ENCODE peak calls at places on chromosomes 16 and 17, in ten cellular contexts. F, K, Y, N, R, G, V, D, S and H are unnamed samples.

GRCh38 chr16:28130099-28131088 is 66.9 kb upstream of the GSG1L start:
- DNase-seq in F (no peak), K (no peak), Y (no peak), N (no peak), R (no peak), G (no peak), V (no peak), D (no peak), S (peak; percentile 51), H (no peak)

GRCh38 chr17:83061586-83061985 is 17.8 kb upstream of the METRNL start:
- DNase-seq in F (peak; percentile 2), K (no peak), Y (peak; percentile 28), N (no peak), R (no peak), G (no peak), V (no peak), D (no peak), S (no peak), H (no peak)

GRCh38 chr17:63029520-63029919 is 63.5 kb downstream of the TANC2 start:
- DNase-seq in F (no peak), K (no peak), Y (no peak), N (peak; percentile 16), R (peak; percentile 21), G (no peak), V (peak; percentile 78), D (no peak), S (peak; percentile 69), H (no peak)

GRCh38 chr16:11156401-11156800 is 99.6 kb downstream of the SOCS1 start:
- DNase-seq in F (no peak), K (no peak), Y (no peak), N (no peak), R (no peak), G (no peak), V (no peak), D (no peak), S (no peak), H (no peak)

GRCh38 chr17:62126292-62126691 is 61.2 kb upstream of the MED13 start:
- DNase-seq in F (no peak), K (no peak), Y (no peak), N (no peak), R (no peak), G (no peak), V (no peak), D (peak; percentile 68), S (no peak), H (no peak)

GRCh38 chr17:8672326-8672725 is 41.8 kb upstream of the MYH10 start:
- DNase-seq in F (no peak), K (no peak), Y (no peak), N (no peak), R (no peak), G (no peak), V (no peak), D (no peak), S (no peak), H (no peak)

GRCh38 chr17:42279776-42280630 is 3.8 kb upstream of the STAT5B start:
- DNase-seq in F (peak; percentile 14), K (no peak), Y (peak; percentile 31), N (no peak), R (no peak), G (no peak), V (no peak), D (no peak), S (no peak), H (no peak)

GRCh38 chr17:5419959-5420653 is at the start of gene RPAIN:
- DNase-seq in F (peak; percentile 90), K (peak; percentile 90), Y (peak; percentile 98), N (peak; percentile 93), R (no peak), G (peak; percentile 87), V (peak; percentile 90), D (peak; percentile 92), S (no peak), H (peak; percentile 90)

GRCh38 chr16:83715217-83715920 is 92.4 kb upstream of the HSBP1 start:
- DNase-seq in F (no peak), K (no peak), Y (no peak), N (no peak), R (no peak), G (no peak), V (no peak), D (peak; percentile 77), S (no peak), H (peak; percentile 68)

GRCh38 chr17:43517615-43518386 is 28.3 kb downstream of the ETV4 start:
- DNase-seq in F (no peak), K (no peak), Y (no peak), N (no peak), R (no peak), G (no peak), V (peak; percentile 10), D (no peak), S (peak; percentile 72), H (no peak)

GRCh38 chr16:14050297-14051027 is 20.7 kb upstream of the MRTFB start:
- DNase-seq in F (no peak), K (no peak), Y (peak; percentile 95), N (peak; percentile 85), R (no peak), G (no peak), V (peak; percentile 96), D (no peak), S (no peak), H (no peak)

GRCh38 chr16:11510178-11510973 is 76.3 kb downstream of the LITAF start:
- DNase-seq in F (no peak), K (no peak), Y (no peak), N (no peak), R (no peak), G (no peak), V (no peak), D (no peak), S (no peak), H (no peak)

GRCh38 chr17:81004336-81005015 is 12.8 kb downstream of the CHMP6 start:
- DNase-seq in F (no peak), K (no peak), Y (no peak), N (no peak), R (no peak), G (no peak), V (no peak), D (no peak), S (no peak), H (no peak)

GRCh38 chr17:15334266-15334665 is 7.1 kb downstream of the TEKT3 start:
- DNase-seq in F (no peak), K (no peak), Y (no peak), N (peak; percentile 49), R (no peak), G (no peak), V (no peak), D (no peak), S (no peak), H (no peak)

GRCh38 chr17:31835984-31836383 is 23.1 kb downstream of the COPRS start:
- DNase-seq in F (no peak), K (no peak), Y (no peak), N (no peak), R (no peak), G (no peak), V (no peak), D (no peak), S (peak; percentile 58), H (no peak)

GRCh38 chr17:1274243-1274608 is 4.0 kb downstream of the BHLHA9 start:
- DNase-seq in F (no peak), K (no peak), Y (no peak), N (no peak), R (no peak), G (no peak), V (no peak), D (no peak), S (no peak), H (no peak)

GRCh38 chr17:57890857-57891232 is 41.0 kb upstream of the MRPS23 start:
- DNase-seq in F (no peak), K (no peak), Y (no peak), N (no peak), R (no peak), G (no peak), V (no peak), D (no peak), S (no peak), H (no peak)

GRCh38 chr17:35603674-35604073 is 16.6 kb downstream of the AP2B1 start:
- DNase-seq in F (no peak), K (no peak), Y (no peak), N (no peak), R (no peak), G (no peak), V (no peak), D (no peak), S (no peak), H (no peak)

GRCh38 chr17:82668631-82669099 is 20.4 kb upstream of the WDR45B start:
- DNase-seq in F (peak; percentile 48), K (peak; percentile 59), Y (peak; percentile 94), N (peak; percentile 83), R (peak; percentile 18), G (peak; percentile 71), V (peak; percentile 84), D (no peak), S (peak; percentile 25), H (no peak)

GRCh38 chr17:34173221-34173620 is 81.9 kb upstream of the CCL2 start:
- DNase-seq in F (no peak), K (no peak), Y (no peak), N (no peak), R (peak; percentile 55), G (no peak), V (no peak), D (no peak), S (peak; percentile 13), H (no peak)